ENCODE peak calls at places on chromosomes 7 and 10, in four cellular contexts. Z is tibial artery, D is astrocyte, J is hepatocyte. P is an unnamed sample.

GRCh38 chr7:125424721-125425120 is 495.1 kb upstream of the POT1 start:
- DNase-seq in J (no peak), Z (no peak), D (no peak), P (no peak)

GRCh38 chr7:131057015-131057518 is 270.6 kb upstream of the MKLN1 start:
- DNase-seq in Z (no peak), D (peak), J (peak), P (no peak)

GRCh38 chr10:81564143-81564542 is 310.9 kb upstream of the NRG3 start:
- DNase-seq in D (no peak), J (no peak), Z (no peak), P (no peak)

GRCh38 chr7:157881062-157881771 is 544.4 kb downstream of the DNAJB6 start:
- DNase-seq in D (no peak), Z (no peak), J (no peak), P (no peak)

GRCh38 chr10:14952851-14953451 is 945 bp downstream of the DCLRE1C start:
- DNase-seq in Z (no peak), D (no peak), J (peak), P (no peak)

GRCh38 chr10:129790710-129791446 is 173.2 kb downstream of the EBF3 start:
- DNase-seq in D (no peak), J (no peak), Z (peak), P (no peak)

GRCh38 chr7:30168800-30169584 is 34.2 kb downstream of the MTURN start:
- DNase-seq in J (peak), Z (no peak), D (peak), P (no peak)

GRCh38 chr10:36574212-36574611 is 551.2 kb upstream of the ANKRD30A start:
- DNase-seq in Z (no peak), J (no peak), D (peak), P (no peak)

GRCh38 chr10:29386347-29386999 is 97.6 kb downstream of the LYZL1 start:
- DNase-seq in D (peak), J (peak), Z (no peak), P (no peak)

GRCh38 chr10:6086375-6087233 is 2.2 kb upstream of the RBM17 start:
- DNase-seq in D (peak), J (peak), Z (peak), P (peak)

GRCh38 chr7:159000859-159001435 is 143.7 kb downstream of the VIPR2 start:
- DNase-seq in Z (no peak), J (no peak), D (no peak), P (no peak)

GRCh38 chr10:80173441-80173840 is 31.9 kb downstream of the ANXA11 start:
- DNase-seq in D (no peak), J (no peak), Z (no peak), P (peak)

GRCh38 chr7:89002942-89003618 is 207.5 kb upstream of the TEX47 start:
- DNase-seq in J (no peak), Z (no peak), D (no peak), P (no peak)

GRCh38 chr10:42827201-42827600 is 44.6 kb downstream of the BMS1 start:
- DNase-seq in D (no peak), J (no peak), Z (no peak), P (no peak)

GRCh38 chr7:76317782-76318487 is 15.5 kb downstream of the HSPB1 start:
- DNase-seq in D (peak), Z (peak), J (peak), P (peak)

GRCh38 chr7:76315372-76315771 is 12.9 kb downstream of the HSPB1 start:
- DNase-seq in Z (no peak), J (no peak), D (no peak), P (no peak)

GRCh38 chr7:76316984-76317781 is 14.7 kb downstream of the HSPB1 start:
- DNase-seq in D (no peak), Z (no peak), J (no peak), P (no peak)

GRCh38 chr7:76314042-76314721 is 11.7 kb downstream of the HSPB1 start:
- DNase-seq in J (peak), Z (peak), D (peak), P (peak)

GRCh38 chr7:76318488-76319353 is 16.2 kb downstream of the HSPB1 start:
- DNase-seq in Z (peak), J (peak), D (peak), P (peak)
- TF ChIP-seq CTCF in Z (peak), J (peak), D (peak), P (no peak)

GRCh38 chr10:88933584-88933983 is 19.0 kb downstream of the ACTA2 start:
- DNase-seq in J (no peak), D (no peak), Z (no peak), P (no peak)

GRCh38 chr10:88934900-88935672 is 17.5 kb downstream of the ACTA2 start:
- DNase-seq in D (peak), Z (peak), J (peak), P (peak)

GRCh38 chr10:88928254-88928653 is 24.3 kb downstream of the ACTA2 start:
- DNase-seq in Z (no peak), D (no peak), J (no peak), P (no peak)

GRCh38 chr10:88932539-88933256 is 19.9 kb downstream of the ACTA2 start:
- DNase-seq in J (peak), D (peak), Z (peak), P (no peak)

GRCh38 chr10:88931548-88931947 is 21.0 kb downstream of the ACTA2 start:
- DNase-seq in Z (no peak), D (peak), J (no peak), P (no peak)
- H3K27ac ChIP-seq in Z (peak), D (no peak), J (no peak), P (no peak)

GRCh38 chr10:58666024-58666423 is 153.4 kb downstream of the BICC1 start:
- DNase-seq in D (peak), Z (no peak), J (peak), P (no peak)
- H3K4me3 ChIP-seq in D (peak), Z (peak), J (peak), P (peak)

GRCh38 chr7:2524808-2525140 is 5.2 kb downstream of the LFNG start:
- DNase-seq in D (no peak), Z (no peak), J (no peak), P (no peak)

GRCh38 chr7:2523941-2524807 is 4.6 kb downstream of the LFNG start:
- DNase-seq in D (peak), J (peak), Z (peak), P (peak)

GRCh38 chr7:2526659-2527504 is 7.3 kb downstream of the LFNG start:
- DNase-seq in J (no peak), D (no peak), Z (no peak), P (peak)

GRCh38 chr7:2525931-2526630 is 6.5 kb downstream of the LFNG start:
- DNase-seq in D (no peak), Z (no peak), J (no peak), P (no peak)

GRCh38 chr7:2525161-2525930 is 5.8 kb downstream of the LFNG start:
- DNase-seq in J (no peak), Z (no peak), D (no peak), P (no peak)
- TF ChIP-seq CTCF in J (no peak), Z (no peak), D (no peak), P (no peak)

GRCh38 chr10:12397147-12397896 is 48.0 kb downstream of the CAMK1D start:
- DNase-seq in J (no peak), Z (no peak), D (no peak), P (no peak)
- H3K27ac ChIP-seq in J (no peak), Z (no peak), D (peak), P (no peak)

GRCh38 chr10:89838002-89838615 is 136.7 kb downstream of the KIF20B start:
- DNase-seq in Z (no peak), J (no peak), D (no peak), P (peak)
- H3K4me3 ChIP-seq in Z (peak), J (no peak), D (peak), P (peak)